ENCODE peak calls at places on chromosomes 1 and 21, in seven cellular contexts. K, L, I, J, Z, S and V are unnamed samples.

GRCh38 chr1:244960904-244961303 is 96.6 kb upstream of the HNRNPU start:
- DNase-seq in K (no peak), J (no peak), S (no peak), Z (no peak), I (no peak), L (no peak), V (no peak)

GRCh38 chr1:245156736-245157505 is 2.1 kb downstream of the KIF26B start:
- DNase-seq in L (no peak), J (no peak), Z (no peak), K (no peak), S (peak; percentile 12), I (no peak), V (no peak)

GRCh38 chr1:64139877-64140276 is 63.5 kb upstream of the UBE2U start:
- DNase-seq in J (no peak), I (no peak), S (no peak), L (no peak), K (no peak), Z (no peak), V (no peak)

GRCh38 chr1:69475021-69475420 is 92.7 kb upstream of the LRRC7 start:
- DNase-seq in Z (no peak), S (no peak), K (no peak), I (no peak), L (no peak), J (no peak), V (no peak)

GRCh38 chr1:31775170-31775569 is 11.0 kb upstream of the ADGRB2 start:
- DNase-seq in J (no peak), K (no peak), Z (no peak), L (no peak), S (no peak), I (no peak), V (no peak)

GRCh38 chr1:115651391-115651790 is 9.6 kb downstream of the VANGL1 start:
- DNase-seq in K (no peak), Z (no peak), S (no peak), J (no peak), L (no peak), I (no peak), V (no peak)

GRCh38 chr21:38159355-38159754 is 97.4 kb upstream of the KCNJ15 start:
- DNase-seq in I (peak; percentile 62), J (peak; percentile 47), L (no peak), Z (no peak), S (peak; percentile 84), K (peak; percentile 57), V (no peak)

GRCh38 chr1:25689686-25690381 is 73.2 kb downstream of the MAN1C1 start:
- DNase-seq in L (no peak), S (no peak), J (no peak), Z (no peak), I (no peak), K (no peak), V (no peak)

GRCh38 chr21:45981641-45982255 is at the start of gene COL6A1:
- DNase-seq in K (peak; percentile 48), J (peak; percentile 82), I (peak; percentile 75), L (peak; percentile 85), Z (peak; percentile 85), S (peak; percentile 66), V (peak; percentile 83)

GRCh38 chr21:34126691-34127090 is 53.3 kb downstream of the MRPS6 start:
- DNase-seq in L (no peak), Z (no peak), I (no peak), K (no peak), S (peak; percentile 85), J (no peak), V (no peak)

GRCh38 chr1:40635763-40636500 is 29.6 kb downstream of the RIMS3 start:
- DNase-seq in L (no peak), J (no peak), Z (peak; percentile 40), I (no peak), S (no peak), K (no peak), V (no peak)

GRCh38 chr1:235169986-235170385 is 8.9 kb upstream of the RBM34 start:
- DNase-seq in L (no peak), Z (no peak), K (no peak), I (no peak), S (no peak), J (no peak), V (no peak)

GRCh38 chr1:12620142-12620865 is 2.3 kb upstream of the DHRS3 start:
- DNase-seq in Z (no peak), J (no peak), S (no peak), I (no peak), K (no peak), L (no peak), V (no peak)

DNA sequence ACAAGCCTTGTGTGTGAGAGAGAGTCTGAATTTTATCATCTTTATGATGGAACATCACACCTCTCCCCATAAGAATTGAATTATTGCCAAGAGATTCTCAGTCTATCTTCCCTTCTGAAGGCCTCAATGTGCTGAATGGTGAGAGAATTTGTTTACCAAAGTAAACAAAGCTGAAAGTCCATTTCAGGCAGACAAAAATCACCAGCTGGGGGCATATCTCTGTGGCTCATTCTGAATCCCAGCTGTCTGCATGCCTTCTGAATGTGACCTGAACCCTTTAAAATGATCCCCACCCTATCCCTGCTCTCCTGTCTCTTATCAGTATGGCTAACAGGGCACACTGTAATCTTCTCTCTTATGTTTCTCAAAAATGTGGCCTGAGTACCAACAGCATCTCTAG is 99.1 kb upstream of the CAMK1G start:
- DNase-seq in Z (no peak), J (no peak), L (no peak), K (no peak), S (no peak), I (no peak), V (no peak)
- H3K4me1 ChIP-seq in Z (peaks cover 7% of the 10 kb centered on the region), J (no peaks in the 10 kb centered on the region), L (no peaks in the 10 kb centered on the region), K (no peaks in the 10 kb centered on the region), S (no peaks in the 10 kb centered on the region), I (no peaks in the 10 kb centered on the region), V (no peaks in the 10 kb centered on the region)

GRCh38 chr1:47432071-47433036 is 5.5 kb upstream of the FOXD2 start:
- DNase-seq in Z (no peak), I (peak; percentile 78), K (peak; percentile 86), L (peak; percentile 81), S (peak; percentile 79), J (peak; percentile 71), V (no peak)
- H3K4me3 ChIP-seq in Z (peak overlapping the region; percentile 33), I (no peak overlapping the region), K (peak overlapping the region; percentile 9), L (no peak overlapping the region), S (no peak overlapping the region), J (no peak overlapping the region), V (no peak overlapping the region)

GRCh38 chr1:175183586-175183985 is 9.0 kb downstream of the KIAA0040 start:
- DNase-seq in J (no peak), L (no peak), Z (no peak), I (no peak), S (no peak), K (no peak), V (no peak)
- H3K4me1 ChIP-seq in J (no peaks in the 10 kb centered on the region), L (peaks cover 23% of the 10 kb centered on the region), Z (peaks cover 44% of the 10 kb centered on the region), I (peaks cover 73% of the 10 kb centered on the region), S (no peaks in the 10 kb centered on the region), K (no peaks in the 10 kb centered on the region), V (no peaks in the 10 kb centered on the region)

GRCh38 chr21:31902438-31902837 is 29.6 kb downstream of the HUNK start:
- DNase-seq in Z (no peak), K (no peak), I (no peak), L (no peak), S (no peak), J (no peak), V (no peak)
- H3K4me3 ChIP-seq in Z (no peak overlapping the region), K (no peak overlapping the region), I (no peak overlapping the region), L (no peak overlapping the region), S (no peak overlapping the region), J (no peak overlapping the region), V (no peak overlapping the region)

GRCh38 chr1:173474097-173474779 is 2.9 kb upstream of the PRDX6 start:
- DNase-seq in I (no peak), K (peak; percentile 27), L (no peak), Z (no peak), S (peak; percentile 7), J (no peak), V (no peak)
- H3K4me1 ChIP-seq in I (peaks cover 41% of the 10 kb centered on the region), K (peaks cover 11% of the 10 kb centered on the region), L (peaks cover 19% of the 10 kb centered on the region), Z (peaks cover 29% of the 10 kb centered on the region), S (peaks cover 16% of the 10 kb centered on the region), J (peaks cover 9% of the 10 kb centered on the region), V (peaks cover 9% of the 10 kb centered on the region)

GRCh38 chr1:230866171-230866811 is 2.0 kb downstream of the C1orf198 start:
- DNase-seq in K (no peak), Z (no peak), J (no peak), S (no peak), I (no peak), L (no peak), V (no peak)
- H3K4me3 ChIP-seq in K (no peak overlapping the region), Z (peak overlapping the region; percentile 80), J (peak overlapping the region; percentile 89), S (peak overlapping the region; percentile 100), I (peak overlapping the region; percentile 93), L (peak overlapping the region; percentile 85), V (peak overlapping the region; percentile 98)

DNA sequence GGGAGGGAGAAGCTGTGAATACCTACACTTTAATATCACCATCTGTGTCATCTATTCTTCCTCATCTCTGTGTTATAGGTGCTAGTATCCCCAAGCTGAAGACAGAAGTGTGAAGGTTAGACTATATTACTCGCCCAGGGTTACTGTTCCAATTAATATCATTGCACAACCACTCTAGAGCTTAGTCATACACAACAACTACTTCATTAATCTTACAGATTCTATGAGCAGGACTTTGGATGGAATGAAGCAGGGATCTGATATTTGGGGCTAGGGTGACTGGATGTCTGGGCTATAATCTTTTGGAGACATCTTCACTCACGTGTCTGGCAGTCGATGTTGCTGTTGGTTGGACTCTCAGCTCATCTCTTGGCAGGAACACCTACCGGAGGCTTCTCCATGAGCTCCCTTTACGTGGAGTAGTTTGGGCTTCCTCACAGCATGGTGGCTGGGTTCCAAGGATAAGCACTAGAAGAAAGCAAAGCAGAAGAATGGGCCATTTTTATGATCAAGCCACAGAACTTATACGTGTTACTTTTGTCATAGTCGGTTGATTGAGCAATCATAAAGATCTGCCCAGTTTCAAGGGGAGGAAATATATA is 519.2 kb upstream of the B3GALT2 start:
- DNase-seq in Z (no peak), L (no peak), K (no peak), J (no peak), I (no peak), S (no peak), V (no peak)
- H3K4me1 ChIP-seq in Z (no peaks in the 10 kb centered on the region), L (no peaks in the 10 kb centered on the region), K (no peaks in the 10 kb centered on the region), J (no peaks in the 10 kb centered on the region), I (no peaks in the 10 kb centered on the region), S (peaks cover 6% of the 10 kb centered on the region), V (no peaks in the 10 kb centered on the region)

DNA sequence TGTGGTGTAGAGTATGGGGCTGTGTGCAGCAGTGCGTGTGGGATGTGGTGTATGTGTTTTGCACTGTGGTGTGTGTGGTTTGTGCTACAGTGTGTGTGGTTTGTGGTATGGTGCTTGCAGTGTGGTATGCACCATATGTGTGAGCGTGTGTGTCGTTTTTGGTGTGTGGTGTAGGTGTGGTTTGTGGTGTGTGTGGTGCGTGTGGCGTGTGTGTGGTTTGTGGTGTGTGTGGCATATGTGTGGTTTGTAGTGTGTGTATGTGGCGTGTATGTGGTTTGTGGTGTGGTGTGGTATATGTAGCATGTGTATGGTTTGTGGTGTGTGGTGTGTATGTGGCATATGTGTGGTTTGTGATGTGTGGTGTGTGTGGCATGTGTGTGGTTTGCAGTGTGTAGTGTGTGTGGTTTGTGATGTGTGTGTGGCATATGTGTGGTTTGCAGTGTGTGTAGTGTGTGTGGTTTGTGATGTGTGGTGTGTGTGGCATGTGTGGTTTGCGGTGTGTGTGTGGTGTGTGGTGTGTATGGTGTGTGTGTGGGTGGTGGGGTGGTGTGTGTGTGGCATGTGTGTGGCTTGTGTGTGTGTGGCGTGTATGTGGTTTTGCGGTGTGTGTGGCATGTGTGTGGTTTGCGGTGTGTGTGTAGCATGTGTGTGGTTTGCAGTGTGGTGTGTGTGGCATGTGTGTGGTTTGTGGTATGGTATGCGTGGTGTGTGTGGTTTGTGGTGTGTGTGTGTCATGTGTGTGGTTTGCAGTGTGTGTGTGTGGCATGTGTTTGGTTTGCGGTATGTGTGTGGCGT is 53.5 kb upstream of the TRAPPC10 start:
- DNase-seq in Z (no peak), I (no peak), K (no peak), J (no peak), S (no peak), L (no peak), V (no peak)
- H3K4me3 ChIP-seq in Z (no peak overlapping the region), I (no peak overlapping the region), K (no peak overlapping the region), J (no peak overlapping the region), S (no peak overlapping the region), L (no peak overlapping the region), V (no peak overlapping the region)